ENCODE peak calls at places on chromosomes 11 and 22, in ten cellular contexts. J, K, X, L, U, D, W, P, I and C are unnamed samples.

GRCh38 chr11:63783925-63784592 is 15.5 kb upstream of the ZFTA start:
- DNase-seq in J (no peak), W (no peak), K (no peak), P (no peak), U (no peak), L (no peak), X (no peak), D (no peak), I (no peak), C (no peak)

GRCh38 chr22:17931400-17931825 is 92.9 kb downstream of the MICAL3 start:
- DNase-seq in P (peak; percentile 39), K (no peak), J (no peak), X (no peak), W (no peak), I (no peak), L (no peak), U (peak; percentile 57), D (no peak), C (no peak)

GRCh38 chr11:30758012-30758411 is 171.9 kb upstream of the MPPED2 start:
- DNase-seq in U (peak; percentile 1), P (no peak), X (no peak), I (no peak), W (no peak), D (peak; percentile 43), J (no peak), L (no peak), K (no peak), C (no peak)

GRCh38 chr11:67671211-67671520 is 3.3 kb downstream of the ALDH3B2 start:
- DNase-seq in X (no peak), K (no peak), D (no peak), P (no peak), I (no peak), J (no peak), L (no peak), U (no peak), W (no peak), C (no peak)

GRCh38 chr11:68215524-68216170 is 2.6 kb upstream of the KMT5B start:
- DNase-seq in U (no peak), D (no peak), I (no peak), K (no peak), L (no peak), P (no peak), X (no peak), J (no peak), W (no peak), C (no peak)

GRCh38 chr11:119509277-119509841 is 86.4 kb upstream of the THY1 start:
- DNase-seq in W (no peak), X (no peak), P (no peak), L (no peak), J (no peak), D (peak; percentile 52), I (no peak), U (peak; percentile 75), K (no peak), C (no peak)

GRCh38 chr11:47928426-47928825 is 51.9 kb upstream of the PTPRJ start:
- DNase-seq in J (no peak), K (no peak), W (peak; percentile 38), X (no peak), L (no peak), I (no peak), P (no peak), D (no peak), U (no peak), C (no peak)

GRCh38 chr11:76782526-76783293 is 446 bp upstream of the TSKU start:
- DNase-seq in L (peak; percentile 93), D (peak; percentile 96), X (peak; percentile 86), J (no peak), W (peak; percentile 93), K (peak; percentile 31), U (peak; percentile 97), P (peak; percentile 93), I (no peak), C (peak; percentile 93)

GRCh38 chr11:36354221-36355003 is 58.3 kb downstream of the PRR5L start:
- DNase-seq in U (peak; percentile 84), P (no peak), L (no peak), X (no peak), K (no peak), D (no peak), I (no peak), W (no peak), J (no peak), C (no peak)

GRCh38 chr11:126210871-126211235 is 597 bp downstream of the RPUSD4 start:
- DNase-seq in P (no peak), W (no peak), U (peak; percentile 44), D (peak; percentile 9), X (no peak), J (no peak), L (no peak), K (no peak), I (no peak), C (no peak)

GRCh38 chr11:113113801-113114451 is 152.7 kb downstream of the NCAM1 start:
- DNase-seq in J (no peak), X (no peak), U (no peak), D (no peak), P (no peak), L (no peak), K (no peak), W (no peak), I (no peak), C (no peak)

GRCh38 chr22:44793506-44794225 is 41.3 kb downstream of the ARHGAP8 start:
- DNase-seq in J (no peak), P (no peak), K (no peak), D (no peak), L (no peak), U (no peak), W (no peak), X (no peak), I (no peak), C (peak; percentile 16)

GRCh38 chr22:24187731-24188644 is 6.7 kb downstream of the SUSD2 start:
- DNase-seq in J (no peak), P (no peak), I (no peak), L (peak; percentile 15), D (no peak), W (no peak), U (no peak), X (no peak), K (no peak), C (no peak)

GRCh38 chr11:70200212-70200844 is 2.8 kb upstream of the FADD start:
- DNase-seq in D (no peak), L (no peak), P (no peak), K (no peak), X (no peak), I (no peak), U (peak; percentile 26), J (no peak), W (no peak), C (no peak)

GRCh38 chr11:65491163-65491465 is 7.7 kb upstream of the MALAT1 start:
- DNase-seq in W (no peak), U (peak; percentile 34), P (peak; percentile 62), J (no peak), X (no peak), L (no peak), D (no peak), I (no peak), K (no peak), C (no peak)

GRCh38 chr11:61923166-61924015 is 6.0 kb upstream of the RAB3IL1 start:
- DNase-seq in P (peak; percentile 87), X (no peak), I (no peak), U (peak; percentile 72), K (no peak), W (no peak), L (peak; percentile 83), D (no peak), J (no peak), C (peak; percentile 59)

GRCh38 chr11:20353829-20354434 is 9.6 kb upstream of the HTATIP2 start:
- DNase-seq in L (no peak), I (no peak), D (peak; percentile 43), J (no peak), W (peak; percentile 73), P (no peak), X (peak; percentile 29), U (peak; percentile 71), K (no peak), C (peak; percentile 42)

GRCh38 chr22:29314074-29314473 is 1.4 kb downstream of the RASL10A start:
- DNase-seq in D (no peak), W (no peak), I (no peak), X (no peak), J (no peak), P (no peak), L (no peak), K (no peak), U (no peak), C (peak; percentile 68)

GRCh38 chr22:45067731-45068130 is 57.9 kb upstream of the PHF21B start:
- DNase-seq in D (no peak), X (no peak), J (no peak), L (no peak), I (no peak), W (no peak), U (no peak), K (no peak), P (no peak), C (no peak)

GRCh38 chr11:11865449-11865848 is 23.7 kb downstream of the USP47 start:
- DNase-seq in W (no peak), L (no peak), J (no peak), I (no peak), D (no peak), P (no peak), X (no peak), K (no peak), U (no peak), C (no peak)

GRCh38 chr11:6333112-6333511 is 12.8 kb upstream of the CAVIN3 start:
- DNase-seq in P (no peak), K (no peak), X (peak; percentile 30), L (no peak), J (no peak), U (no peak), I (no peak), D (no peak), W (no peak), C (no peak)

GRCh38 chr22:29336751-29337490 is 21.4 kb upstream of the RASL10A start:
- DNase-seq in D (peak; percentile 2), W (no peak), P (no peak), J (no peak), U (no peak), I (no peak), K (no peak), L (no peak), X (no peak), C (no peak)

GRCh38 chr11:95790933-95791247 is 592 bp downstream of the CEP57 start:
- DNase-seq in P (peak; percentile 79), I (peak; percentile 25), X (no peak), U (peak; percentile 64), W (peak; percentile 87), D (peak; percentile 51), K (peak; percentile 23), J (peak; percentile 21), L (peak; percentile 69), C (peak; percentile 90)

GRCh38 chr11:7657306-7658025 is 15.8 kb downstream of the CYB5R2 start:
- DNase-seq in W (peak; percentile 31), X (no peak), P (peak; percentile 73), J (no peak), K (no peak), I (no peak), U (peak; percentile 92), D (peak; percentile 76), L (peak; percentile 52), C (peak; percentile 63)

GRCh38 chr11:15695096-15695721 is 580.5 kb downstream of the INSC start:
- DNase-seq in D (no peak), J (no peak), I (no peak), K (no peak), X (no peak), W (peak; percentile 91), L (no peak), U (no peak), P (no peak), C (no peak)

GRCh38 chr11:22433517-22433916 is 95.3 kb downstream of the SLC17A6 start:
- DNase-seq in W (peak; percentile 25), U (no peak), K (no peak), P (no peak), X (no peak), L (no peak), D (no peak), I (no peak), J (no peak), C (no peak)

GRCh38 chr11:11843233-11843632 is 1.5 kb downstream of the USP47 start:
- DNase-seq in I (no peak), K (no peak), U (peak; percentile 91), L (no peak), P (no peak), X (no peak), W (peak; percentile 39), D (peak; percentile 27), J (no peak), C (peak; percentile 50)

GRCh38 chr22:49577168-49578060 is 250.3 kb downstream of the BRD1 start:
- DNase-seq in W (no peak), P (peak; percentile 48), K (no peak), I (no peak), D (no peak), L (no peak), J (no peak), U (no peak), X (no peak), C (no peak)